ENCODE peak calls at places on chromosomes 4 and X, in seven cellular contexts. J is tibial artery; V is fibroblast of lung; N is left lung; B is CD4-positive, CD25-positive, alpha-beta regulatory T cell; W is CD8-positive, alpha-beta memory T cell; L is MM.1S. O is an unnamed sample.

GRCh38 chr4:177596035-177596434 is 153.8 kb upstream of the AGA start:
- DNase-seq in J (no peak), V (peak; percentile 85), N (no peak), B (peak; percentile 34), W (no peak), L (no peak), O (no peak)

GRCh38 chr4:27861802-27862201 is 1001.2 kb downstream of the STIM2 start:
- DNase-seq in J (no peak), V (peak; percentile 48), N (no peak), B (no peak), W (no peak), L (peak; percentile 80), O (no peak)

GRCh38 chrX:15737957-15738685 is at the start of gene CA5B:
- DNase-seq in J (peak; percentile 91), V (peak; percentile 80), N (peak; percentile 97), B (peak; percentile 97), W (peak; percentile 99), L (peak; percentile 89), O (peak; percentile 90)

GRCh38 chr4:168830777-168831512 is 179.1 kb downstream of the CBR4 start:
- DNase-seq in J (no peak), V (peak; percentile 50), N (no peak), B (no peak), W (no peak), L (no peak), O (no peak)

GRCh38 chr4:143489116-143489515 is 24.4 kb upstream of the SMARCA5 start:
- DNase-seq in J (no peak), V (peak; percentile 10), N (no peak), B (no peak), W (no peak), L (no peak), O (no peak)

GRCh38 chrX:77565278-77565677 is 118.1 kb downstream of the FGF16 start:
- DNase-seq in J (no peak), V (no peak), N (no peak), B (no peak), W (no peak), L (no peak), O (no peak)

GRCh38 chr4:117420966-117421365 is 335.6 kb upstream of the TRAM1L1 start:
- DNase-seq in J (no peak), V (no peak), N (no peak), B (no peak), W (no peak), L (no peak), O (no peak)

GRCh38 chr4:4714330-4714729 is 145.1 kb upstream of the MSX1 start:
- DNase-seq in J (no peak), V (peak; percentile 61), N (no peak), B (no peak), W (no peak), L (no peak), O (no peak)

GRCh38 chr4:139593091-139593564 is 37.1 kb upstream of the SETD7 start:
- DNase-seq in J (no peak), V (peak; percentile 93), N (no peak), B (no peak), W (no peak), L (no peak), O (no peak)

GRCh38 chrX:145178268-145178667 is 69.0 kb upstream of the SPANXN1 start:
- DNase-seq in J (no peak), V (no peak), N (no peak), B (no peak), W (no peak), L (no peak), O (no peak)

GRCh38 chr4:140757220-140757607 is 1.0 kb upstream of the TBC1D9 start:
- DNase-seq in J (no peak), V (no peak), N (no peak), B (no peak), W (no peak), L (no peak), O (no peak)

GRCh38 chrX:23907106-23907495 is 637 bp downstream of the APOO start:
- DNase-seq in J (no peak), V (no peak), N (no peak), B (no peak), W (no peak), L (peak; percentile 33), O (no peak)

GRCh38 chr4:61214680-61215079 is 14.6 kb downstream of the ADGRL3 start:
- DNase-seq in J (no peak), V (no peak), N (no peak), B (no peak), W (no peak), L (no peak), O (no peak)

GRCh38 chr4:41209187-41209586 is 5.2 kb downstream of the APBB2 start:
- DNase-seq in J (no peak), V (peak; percentile 62), N (no peak), B (no peak), W (no peak), L (no peak), O (no peak)

GRCh38 chr4:15917297-15917696 is 21.2 kb downstream of the FGFBP1 start:
- DNase-seq in J (no peak), V (peak; percentile 68), N (no peak), B (no peak), W (no peak), L (no peak), O (no peak)

GRCh38 chrX:54479471-54480122 is 16.4 kb downstream of the FGD1 start:
- DNase-seq in J (no peak), V (no peak), N (no peak), B (no peak), W (no peak), L (no peak), O (no peak)

GRCh38 chr4:5969777-5970176 is 48.5 kb downstream of the C4orf50 start:
- DNase-seq in J (no peak), V (no peak), N (no peak), B (no peak), W (no peak), L (no peak), O (no peak)

GRCh38 chrX:344371-344901 is 25.8 kb upstream of the GTPBP6 start:
- DNase-seq in J (no peak), V (no peak), N (peak; percentile 26), B (no peak), W (no peak), L (no peak), O (peak; percentile 7)

GRCh38 chr4:144903953-144904711 is 193.9 kb downstream of the ANAPC10 start:
- DNase-seq in J (no peak), V (peak; percentile 69), N (no peak), B (no peak), W (no peak), L (no peak), O (no peak)

DNA sequence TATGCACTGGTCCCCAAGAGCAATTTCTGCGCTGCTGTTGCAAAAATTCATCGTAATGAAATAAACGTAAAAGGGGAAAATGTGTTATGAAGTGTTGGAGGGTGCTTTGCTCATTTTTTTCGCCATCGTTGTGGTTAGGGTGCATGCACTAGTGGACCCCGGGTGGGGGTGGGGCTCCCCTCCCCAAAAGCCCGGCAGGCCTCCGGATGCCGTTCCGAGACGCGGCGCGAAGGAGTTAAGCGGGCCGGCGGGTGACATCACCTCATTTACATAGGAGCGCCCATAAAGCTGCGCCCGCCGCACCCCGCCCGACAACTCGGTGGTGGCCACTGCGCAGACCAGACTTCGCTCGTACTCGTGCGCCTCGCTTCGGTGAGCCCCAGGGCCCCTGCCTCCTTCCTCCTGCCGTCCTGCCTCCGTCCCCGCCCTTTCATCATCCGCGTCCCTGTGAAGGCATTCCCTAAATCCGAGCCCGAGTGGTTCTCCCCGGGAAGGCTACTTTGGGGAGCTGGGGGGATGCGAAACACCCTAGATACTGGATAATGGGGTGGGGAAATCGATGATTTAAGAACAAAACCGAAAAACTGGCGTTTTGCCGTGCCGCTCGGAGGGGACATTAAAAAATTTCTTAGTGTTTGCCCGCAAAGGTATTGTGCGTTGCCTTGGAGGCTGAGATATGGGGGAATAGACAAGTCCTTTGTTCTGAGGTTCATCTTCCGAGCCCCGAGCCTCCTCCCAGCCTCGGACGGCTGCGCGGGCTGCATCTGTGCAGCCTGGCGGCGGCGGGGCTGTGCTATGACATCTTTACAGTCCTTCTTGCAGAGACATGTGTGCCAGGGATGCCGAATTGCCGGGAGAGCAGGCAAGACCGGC is at the start of gene TMSB4X:
- DNase-seq in J (peak; percentile 78), V (peak; percentile 76), N (peak; percentile 88), B (peak; percentile 91), W (peak; percentile 83), L (peak; percentile 71), O (peak; percentile 83)
- H3K4me1 ChIP-seq in J (no peaks in the 10 kb centered on the region), V (no peaks in the 10 kb centered on the region), N (peaks cover 32% of the 10 kb centered on the region), B (peaks cover 31% of the 10 kb centered on the region), W (peaks cover 21% of the 10 kb centered on the region), L (peaks cover 17% of the 10 kb centered on the region), O (peaks cover 12% of the 10 kb centered on the region)

DNA sequence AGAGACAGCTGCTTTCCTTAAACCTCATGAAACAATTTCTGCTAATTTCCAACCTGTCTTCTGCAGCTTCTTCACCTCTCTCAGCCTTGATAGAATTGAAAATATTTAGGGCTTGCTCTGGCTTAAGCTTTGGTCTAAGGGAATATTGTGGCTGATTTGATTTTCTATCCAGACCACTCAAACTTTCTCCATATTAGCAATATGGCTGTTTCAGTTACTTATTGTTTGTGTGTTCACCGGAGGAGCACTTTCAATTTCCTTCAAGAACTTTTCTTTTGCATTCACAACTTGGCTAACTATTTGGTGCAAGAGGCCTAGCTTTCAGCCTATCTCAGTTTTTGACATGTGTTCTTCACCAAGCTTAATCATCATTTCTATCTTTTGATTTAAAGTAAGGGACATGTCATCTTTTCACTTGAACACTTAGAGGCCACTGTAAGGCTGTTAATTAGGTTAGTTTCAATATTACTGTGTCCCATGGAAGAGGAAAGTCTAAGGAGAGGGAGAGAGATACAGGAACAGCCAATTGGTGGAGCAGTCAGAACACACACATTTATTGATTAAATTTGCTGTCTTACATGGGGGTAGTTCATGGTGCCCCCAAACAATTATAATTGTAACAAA is 213.2 kb downstream of the RASL11B start:
- DNase-seq in J (no peak), V (no peak), N (no peak), B (no peak), W (no peak), L (no peak), O (no peak)
- H3K4me1 ChIP-seq in J (no peaks in the 10 kb centered on the region), V (no peaks in the 10 kb centered on the region), N (no peaks in the 10 kb centered on the region), B (no peaks in the 10 kb centered on the region), W (no peaks in the 10 kb centered on the region), L (no peaks in the 10 kb centered on the region), O (peaks cover 15% of the 10 kb centered on the region)

GRCh38 chrX:40080896-40081678 is 16.7 kb downstream of the BCOR start:
- DNase-seq in J (no peak), V (no peak), N (no peak), B (no peak), W (no peak), L (no peak), O (no peak)
- H3K4me1 ChIP-seq in J (no peaks in the 10 kb centered on the region), V (peaks cover 12% of the 10 kb centered on the region), N (peaks cover 35% of the 10 kb centered on the region), B (peaks cover 33% of the 10 kb centered on the region), W (peaks cover 26% of the 10 kb centered on the region), L (peaks cover 4% of the 10 kb centered on the region), O (peaks cover 63% of the 10 kb centered on the region)

GRCh38 chr4:185213829-185214228 is 4.4 kb downstream of the SNX25 start:
- DNase-seq in J (no peak), V (no peak), N (no peak), B (no peak), W (no peak), L (no peak), O (no peak)

GRCh38 chr4:185211641-185212040 is 2.2 kb downstream of the SNX25 start:
- DNase-seq in J (no peak), V (no peak), N (no peak), B (no peak), W (no peak), L (no peak), O (no peak)

GRCh38 chr4:185213341-185213740 is 3.9 kb downstream of the SNX25 start:
- DNase-seq in J (no peak), V (no peak), N (no peak), B (no peak), W (no peak), L (no peak), O (no peak)

GRCh38 chr4:185211035-185211434 is 1.6 kb downstream of the SNX25 start:
- DNase-seq in J (no peak), V (no peak), N (no peak), B (no peak), W (no peak), L (no peak), O (no peak)

GRCh38 chr4:185212566-185212965 is 3.2 kb downstream of the SNX25 start:
- DNase-seq in J (no peak), V (peak; percentile 43), N (no peak), B (no peak), W (no peak), L (no peak), O (no peak)
- H3K4me1 ChIP-seq in J (no peaks in the 10 kb centered on the region), V (no peaks in the 10 kb centered on the region), N (peaks cover 16% of the 10 kb centered on the region), B (peaks cover 23% of the 10 kb centered on the region), W (peaks cover 26% of the 10 kb centered on the region), L (peaks cover 16% of the 10 kb centered on the region), O (peaks cover 49% of the 10 kb centered on the region)

O was measured in left ventricle myocardium inferior.